ENCODE peak calls at places on chromosomes 12 and 14, in six cellular contexts. One of them, this sample, is unnamed. For H3K4me1, the result is how much of the 10 kb centered on the place peaks cover.

GRCh38 chr12:1531160-1531653 is 63.2 kb downstream of the FBXL14 start:
- DNase-seq in cardiac muscle cell: no peak
- DNase-seq in left lung: no peak
- DNase-seq in stomach: no peak
- DNase-seq in ovary: peak
- DNase-seq in ascending aorta: no peak
- DNase-seq in this sample: no peak

GRCh38 chr12:100674009-100674888 is 100.8 kb downstream of the GAS2L3 start:
- DNase-seq in stomach: no peak
- DNase-seq in ascending aorta: no peak
- DNase-seq in cardiac muscle cell: peak
- DNase-seq in ovary: no peak
- DNase-seq in left lung: no peak
- DNase-seq in this sample: no peak

GRCh38 chr14:68292467-68293334 is 473.1 kb downstream of the RAD51B start:
- DNase-seq in stomach: no peak
- DNase-seq in left lung: no peak
- DNase-seq in ovary: peak
- DNase-seq in cardiac muscle cell: no peak
- DNase-seq in ascending aorta: no peak
- DNase-seq in this sample: no peak

GRCh38 chr12:58416211-58416610 is 474.8 kb downstream of the ATP23 start:
- DNase-seq in left lung: no peak
- DNase-seq in ovary: no peak
- DNase-seq in cardiac muscle cell: no peak
- DNase-seq in ascending aorta: no peak
- DNase-seq in stomach: no peak
- DNase-seq in this sample: peak

GRCh38 chr14:105882626-105883025 is 356.2 kb downstream of the TMEM121 start:
- DNase-seq in ovary: peak
- DNase-seq in cardiac muscle cell: no peak
- DNase-seq in left lung: peak
- DNase-seq in stomach: peak
- DNase-seq in ascending aorta: no peak
- DNase-seq in this sample: no peak

GRCh38 chr12:114687802-114688201 is 3.8 kb upstream of the TBX3 start:
- DNase-seq in ovary: no peak
- DNase-seq in ascending aorta: no peak
- DNase-seq in left lung: no peak
- DNase-seq in cardiac muscle cell: no peak
- DNase-seq in stomach: no peak
- DNase-seq in this sample: no peak

GRCh38 chr12:98421336-98421735 is 94.1 kb upstream of the TMPO start:
- DNase-seq in left lung: no peak
- DNase-seq in ascending aorta: no peak
- DNase-seq in stomach: no peak
- DNase-seq in ovary: no peak
- DNase-seq in cardiac muscle cell: no peak
- DNase-seq in this sample: no peak

GRCh38 chr14:80434574-80435321 is 223.4 kb upstream of the DIO2 start:
- DNase-seq in ovary: no peak
- DNase-seq in left lung: no peak
- DNase-seq in stomach: peak
- DNase-seq in cardiac muscle cell: no peak
- DNase-seq in ascending aorta: no peak
- DNase-seq in this sample: peak

GRCh38 chr14:96267336-96267735 is 11.3 kb downstream of the BDKRB1 start:
- DNase-seq in ascending aorta: no peak
- DNase-seq in left lung: no peak
- DNase-seq in cardiac muscle cell: peak
- DNase-seq in stomach: no peak
- DNase-seq in ovary: no peak
- DNase-seq in this sample: peak

GRCh38 chr14:94665121-94665520 is 52.9 kb downstream of the SERPINA3 start:
- DNase-seq in ovary: no peak
- DNase-seq in stomach: no peak
- DNase-seq in cardiac muscle cell: no peak
- DNase-seq in left lung: no peak
- DNase-seq in ascending aorta: no peak
- DNase-seq in this sample: no peak

GRCh38 chr14:60656755-60657608 is 7.7 kb upstream of the SIX1 start:
- DNase-seq in ascending aorta: no peak
- DNase-seq in ovary: peak
- DNase-seq in stomach: peak
- DNase-seq in left lung: peak
- DNase-seq in cardiac muscle cell: peak
- DNase-seq in this sample: peak

GRCh38 chr14:90274019-90274418 is 17.7 kb downstream of the PSMC1 start:
- DNase-seq in stomach: no peak
- DNase-seq in ascending aorta: no peak
- DNase-seq in cardiac muscle cell: no peak
- DNase-seq in left lung: no peak
- DNase-seq in ovary: no peak
- DNase-seq in this sample: no peak

GRCh38 chr14:77140343-77140936 is 1.2 kb downstream of the ZDHHC22 start:
- DNase-seq in left lung: no peak
- DNase-seq in cardiac muscle cell: no peak
- DNase-seq in ovary: no peak
- DNase-seq in stomach: no peak
- DNase-seq in ascending aorta: no peak
- DNase-seq in this sample: no peak

GRCh38 chr14:81537193-81537592 is 3.5 kb upstream of the SEL1L start:
- DNase-seq in ascending aorta: no peak
- DNase-seq in ovary: no peak
- DNase-seq in left lung: no peak
- DNase-seq in cardiac muscle cell: no peak
- DNase-seq in stomach: no peak
- DNase-seq in this sample: no peak

GRCh38 chr12:13588574-13588973 is 392.0 kb downstream of the EMP1 start:
- DNase-seq in ovary: no peak
- DNase-seq in left lung: no peak
- DNase-seq in ascending aorta: no peak
- DNase-seq in cardiac muscle cell: no peak
- DNase-seq in stomach: no peak
- DNase-seq in this sample: no peak

GRCh38 chr14:65360144-65360784 is 52.3 kb upstream of the FUT8 start:
- DNase-seq in ascending aorta: no peak
- DNase-seq in ovary: no peak
- DNase-seq in cardiac muscle cell: no peak
- DNase-seq in left lung: no peak
- DNase-seq in stomach: no peak
- DNase-seq in this sample: no peak

GRCh38 chr12:53050426-53051057 is 677 bp downstream of the TNS2 start:
- DNase-seq in ovary: no peak
- DNase-seq in cardiac muscle cell: no peak
- DNase-seq in stomach: peak
- DNase-seq in left lung: no peak
- DNase-seq in ascending aorta: no peak
- DNase-seq in this sample: no peak

GRCh38 chr14:22718091-22718490 is 48.4 kb upstream of the OXA1L start:
- DNase-seq in stomach: no peak
- DNase-seq in ovary: no peak
- DNase-seq in ascending aorta: no peak
- DNase-seq in cardiac muscle cell: no peak
- DNase-seq in left lung: no peak
- DNase-seq in this sample: no peak

GRCh38 chr12:51517800-51518199 is 73.2 kb upstream of the SCN8A start:
- DNase-seq in stomach: no peak
- DNase-seq in left lung: no peak
- DNase-seq in ovary: no peak
- DNase-seq in cardiac muscle cell: no peak
- DNase-seq in ascending aorta: no peak
- DNase-seq in this sample: no peak

GRCh38 chr14:81435578-81436295 is 35.6 kb upstream of the STON2 start:
- DNase-seq in ovary: peak
- DNase-seq in cardiac muscle cell: peak
- DNase-seq in left lung: peak
- DNase-seq in ascending aorta: no peak
- DNase-seq in stomach: peak
- DNase-seq in this sample: peak

GRCh38 chr12:96240251-96240650 is 46.1 kb downstream of the ELK3 start:
- DNase-seq in ascending aorta: no peak
- DNase-seq in stomach: no peak
- DNase-seq in ovary: no peak
- DNase-seq in cardiac muscle cell: no peak
- DNase-seq in left lung: no peak
- DNase-seq in this sample: no peak

GRCh38 chr12:125221602-125222001 is 156.4 kb downstream of the AACS start:
- DNase-seq in cardiac muscle cell: no peak
- DNase-seq in ovary: no peak
- DNase-seq in left lung: no peak
- DNase-seq in stomach: no peak
- DNase-seq in ascending aorta: no peak
- DNase-seq in this sample: no peak

GRCh38 chr14:59330455-59330854 is 134.7 kb downstream of the GPR135 start:
- DNase-seq in ovary: no peak
- DNase-seq in cardiac muscle cell: no peak
- DNase-seq in ascending aorta: no peak
- DNase-seq in stomach: no peak
- DNase-seq in left lung: no peak
- DNase-seq in this sample: no peak

GRCh38 chr12:3604750-3605638 is 114.0 kb downstream of the PRMT8 start:
- DNase-seq in ovary: peak
- DNase-seq in ascending aorta: no peak
- DNase-seq in stomach: peak
- DNase-seq in left lung: no peak
- DNase-seq in cardiac muscle cell: peak
- DNase-seq in this sample: peak

GRCh38 chr14:54676822-54677708 is 110.1 kb downstream of the SAMD4A start:
- DNase-seq in ascending aorta: peak
- DNase-seq in ovary: peak
- DNase-seq in stomach: no peak
- DNase-seq in cardiac muscle cell: no peak
- DNase-seq in left lung: no peak
- DNase-seq in this sample: peak

GRCh38 chr12:5379737-5380496 is 52.0 kb upstream of the NTF3 start:
- DNase-seq in cardiac muscle cell: peak
- DNase-seq in stomach: no peak
- DNase-seq in left lung: no peak
- DNase-seq in ovary: no peak
- DNase-seq in ascending aorta: no peak
- DNase-seq in this sample: peak
- H3K4me1 ChIP-seq in cardiac muscle cell: under half
- H3K4me1 ChIP-seq in stomach: under half
- H3K4me1 ChIP-seq in left lung: under half
- H3K4me1 ChIP-seq in ovary: under half
- H3K4me1 ChIP-seq in ascending aorta: under half
- H3K4me1 ChIP-seq in this sample: under half

GRCh38 chr14:29089849-29090248 is 323.3 kb downstream of the FOXG1 start:
- DNase-seq in stomach: no peak
- DNase-seq in cardiac muscle cell: no peak
- DNase-seq in ovary: no peak
- DNase-seq in ascending aorta: no peak
- DNase-seq in left lung: no peak
- DNase-seq in this sample: no peak

GRCh38 chr14:29085546-29085945 is 319.0 kb downstream of the FOXG1 start:
- DNase-seq in left lung: no peak
- DNase-seq in cardiac muscle cell: peak
- DNase-seq in stomach: no peak
- DNase-seq in ascending aorta: no peak
- DNase-seq in ovary: no peak
- DNase-seq in this sample: peak
- TF ChIP-seq CTCF in left lung: no peak
- TF ChIP-seq CTCF in cardiac muscle cell: peak
- TF ChIP-seq CTCF in stomach: no peak
- TF ChIP-seq CTCF in ascending aorta: no peak
- TF ChIP-seq CTCF in ovary: no peak
- TF ChIP-seq CTCF in this sample: peak

GRCh38 chr14:34522496-34522895 is 17.0 kb downstream of the EAPP start:
- DNase-seq in stomach: no peak
- DNase-seq in left lung: no peak
- DNase-seq in cardiac muscle cell: no peak
- DNase-seq in ascending aorta: no peak
- DNase-seq in ovary: no peak
- DNase-seq in this sample: no peak
- H3K27ac ChIP-seq in stomach: no peak
- H3K27ac ChIP-seq in left lung: no peak
- H3K27ac ChIP-seq in cardiac muscle cell: no peak
- H3K27ac ChIP-seq in ascending aorta: no peak
- H3K27ac ChIP-seq in ovary: no peak
- H3K27ac ChIP-seq in this sample: no peak

GRCh38 chr14:72966038-72966437 is 39.8 kb downstream of the DCAF4 start:
- DNase-seq in cardiac muscle cell: no peak
- DNase-seq in ovary: no peak
- DNase-seq in stomach: no peak
- DNase-seq in left lung: no peak
- DNase-seq in ascending aorta: no peak
- DNase-seq in this sample: no peak

GRCh38 chr14:72961579-72962335 is 35.5 kb downstream of the DCAF4 start:
- DNase-seq in ovary: no peak
- DNase-seq in ascending aorta: no peak
- DNase-seq in left lung: no peak
- DNase-seq in stomach: no peak
- DNase-seq in cardiac muscle cell: no peak
- DNase-seq in this sample: peak

GRCh38 chr14:72965249-72965648 is 39.0 kb downstream of the DCAF4 start:
- DNase-seq in left lung: no peak
- DNase-seq in ovary: no peak
- DNase-seq in ascending aorta: no peak
- DNase-seq in cardiac muscle cell: no peak
- DNase-seq in stomach: no peak
- DNase-seq in this sample: peak

GRCh38 chr14:72958548-72958947 is 32.3 kb downstream of the DCAF4 start:
- DNase-seq in ascending aorta: no peak
- DNase-seq in left lung: no peak
- DNase-seq in cardiac muscle cell: no peak
- DNase-seq in ovary: no peak
- DNase-seq in stomach: no peak
- DNase-seq in this sample: no peak

DNA sequence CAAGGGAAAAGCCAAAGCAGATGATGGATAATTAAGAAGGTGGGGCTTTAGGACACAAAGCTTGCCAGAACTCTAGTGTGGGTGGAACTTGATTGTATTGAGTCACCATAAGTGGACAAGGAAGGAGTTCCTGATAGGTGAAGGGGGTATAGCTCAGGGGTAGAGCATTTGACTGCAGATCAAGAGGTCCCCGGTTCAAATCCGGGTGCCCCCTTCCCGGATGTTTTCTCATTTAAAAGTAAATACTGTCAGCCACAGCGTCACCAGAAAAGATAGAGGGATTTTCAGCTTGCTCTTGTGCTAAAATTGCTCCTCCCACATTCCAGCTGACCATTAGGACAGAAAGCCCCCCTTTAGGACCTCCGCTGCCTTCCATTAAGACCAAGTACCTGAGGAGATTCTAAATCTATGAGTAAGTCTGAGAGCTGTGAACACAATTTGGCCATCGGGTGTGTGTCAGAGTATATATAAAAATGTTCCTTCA is 36.6 kb downstream of the DCAF4 start:
- DNase-seq in cardiac muscle cell: no peak
- DNase-seq in ascending aorta: no peak
- DNase-seq in left lung: no peak
- DNase-seq in ovary: no peak
- DNase-seq in stomach: no peak
- DNase-seq in this sample: peak
- H3K4me1 ChIP-seq in cardiac muscle cell: under half
- H3K4me1 ChIP-seq in ascending aorta: under half
- H3K4me1 ChIP-seq in left lung: under half
- H3K4me1 ChIP-seq in ovary: under half
- H3K4me1 ChIP-seq in stomach: under half
- H3K4me1 ChIP-seq in this sample: under half